ENCODE peak calls at places on chromosomes 4 and X, in seven cellular contexts. P is HepG2, S is IMR-90, O is GM12878, B is A549, W is H1, J is K562. F is an unnamed sample.

GRCh38 chr4:173807347-173807746 is 277.3 kb upstream of the HAND2 start:
- DNase-seq in W (no peak), O (no peak), B (no peak), S (no peak), J (no peak), P (no peak), F (no peak)

GRCh38 chr4:183384516-183384915 is 59.9 kb upstream of the CDKN2AIP start:
- DNase-seq in P (no peak), B (no peak), W (no peak), O (no peak), J (no peak), S (no peak), F (no peak)

GRCh38 chrX:40197071-40197470 is 99.3 kb upstream of the BCOR start:
- DNase-seq in W (no peak), J (peak; percentile 76), S (no peak), P (no peak), B (no peak), O (no peak), F (no peak)

GRCh38 chrX:1442016-1442665 is 10.6 kb downstream of the ASMTL start:
- DNase-seq in J (no peak), O (no peak), B (no peak), S (no peak), P (no peak), W (no peak), F (no peak)

GRCh38 chr4:68630371-68630770 is 40.1 kb downstream of the UGT2B15 start:
- DNase-seq in P (no peak), O (no peak), B (no peak), S (no peak), W (no peak), J (no peak), F (no peak)

GRCh38 chrX:146956760-146957159 is 142.2 kb upstream of the CXorf51A start:
- DNase-seq in S (no peak), J (no peak), B (no peak), W (no peak), O (no peak), P (no peak), F (no peak)

GRCh38 chrX:16435399-16435986 is 214.5 kb upstream of the S100G start:
- DNase-seq in O (no peak), J (no peak), W (no peak), B (no peak), P (no peak), S (no peak), F (no peak)

GRCh38 chr4:82213485-82214162 is 160.2 kb downstream of the HNRNPD start:
- DNase-seq in O (no peak), B (no peak), W (no peak), P (no peak), J (no peak), S (no peak), F (no peak)

GRCh38 chr4:186204103-186204559 is 12.8 kb downstream of the CYP4V2 start:
- DNase-seq in S (peak; percentile 85), J (peak; percentile 42), O (no peak), P (no peak), B (no peak), W (no peak), F (peak; percentile 81)

GRCh38 chr4:41102360-41103092 is 111.8 kb downstream of the APBB2 start:
- DNase-seq in B (no peak), W (no peak), S (no peak), O (no peak), P (no peak), J (no peak), F (no peak)

GRCh38 chrX:150099316-150099715 is 161.0 kb upstream of the EOLA2 start:
- DNase-seq in W (no peak), J (no peak), S (no peak), O (no peak), P (no peak), B (no peak), F (no peak)

GRCh38 chr4:80462537-80463207 is 127.1 kb downstream of the CFAP299 start:
- DNase-seq in J (no peak), W (no peak), O (peak; percentile 5), B (no peak), P (no peak), S (no peak), F (no peak)

GRCh38 chr4:186904104-186904503 is 180.4 kb upstream of the FAT1 start:
- DNase-seq in J (no peak), B (peak; percentile 51), O (no peak), W (no peak), P (peak; percentile 47), S (peak; percentile 95), F (no peak)

GRCh38 chr4:118557298-118557851 is 127.8 kb upstream of the METTL14 start:
- DNase-seq in S (peak; percentile 62), B (no peak), P (no peak), O (no peak), J (no peak), W (no peak), F (peak; percentile 18)

GRCh38 chr4:26238782-26239647 is 81.8 kb upstream of the RBPJ start:
- DNase-seq in J (no peak), W (no peak), B (no peak), O (no peak), S (peak; percentile 75), P (peak; percentile 8), F (no peak)

GRCh38 chr4:46844325-46844917 is 64.6 kb downstream of the COX7B2 start:
- DNase-seq in O (peak; percentile 4), J (peak; percentile 26), W (no peak), B (peak; percentile 0), S (peak; percentile 61), P (peak; percentile 50), F (peak; percentile 27)

GRCh38 chrX:150192846-150193245 is 170.3 kb upstream of the MAMLD1 start:
- DNase-seq in O (no peak), W (no peak), J (no peak), S (peak; percentile 66), B (no peak), P (no peak), F (no peak)

GRCh38 chr4:148444296-148445070 is 2.3 kb upstream of the NR3C2 start:
- DNase-seq in B (no peak), P (no peak), W (no peak), O (no peak), J (no peak), S (no peak), F (no peak)

GRCh38 chr4:39544580-39545315 is 17.5 kb upstream of the UGDH start:
- DNase-seq in O (no peak), W (no peak), B (no peak), J (no peak), S (peak; percentile 67), P (no peak), F (no peak)

GRCh38 chr4:48100248-48100647 is 33.8 kb downstream of the TXK start:
- DNase-seq in P (no peak), O (no peak), W (no peak), J (no peak), S (no peak), B (no peak), F (no peak)

GRCh38 chr4:28555851-28556250 is 1695.2 kb downstream of the STIM2 start:
- DNase-seq in W (no peak), P (no peak), S (peak; percentile 5), B (no peak), J (no peak), O (no peak), F (no peak)

GRCh38 chr4:187444061-187444460 is 551.5 kb upstream of the ZFP42 start:
- DNase-seq in S (peak; percentile 34), O (no peak), W (no peak), P (no peak), J (no peak), B (no peak), F (no peak)

GRCh38 chr4:53622739-53623151 is 31.5 kb upstream of the LNX1 start:
- DNase-seq in O (no peak), W (no peak), B (no peak), P (no peak), J (no peak), S (peak; percentile 89), F (no peak)

GRCh38 chrX:103805860-103806259 is 26.2 kb downstream of the RAB9B start:
- DNase-seq in S (no peak), W (no peak), P (peak; percentile 59), B (no peak), J (no peak), O (no peak), F (no peak)

GRCh38 chrX:81564851-81565250 is 362.9 kb downstream of the SH3BGRL start:
- DNase-seq in P (no peak), B (no peak), W (peak; percentile 1), J (no peak), S (no peak), O (no peak), F (no peak)

DNA sequence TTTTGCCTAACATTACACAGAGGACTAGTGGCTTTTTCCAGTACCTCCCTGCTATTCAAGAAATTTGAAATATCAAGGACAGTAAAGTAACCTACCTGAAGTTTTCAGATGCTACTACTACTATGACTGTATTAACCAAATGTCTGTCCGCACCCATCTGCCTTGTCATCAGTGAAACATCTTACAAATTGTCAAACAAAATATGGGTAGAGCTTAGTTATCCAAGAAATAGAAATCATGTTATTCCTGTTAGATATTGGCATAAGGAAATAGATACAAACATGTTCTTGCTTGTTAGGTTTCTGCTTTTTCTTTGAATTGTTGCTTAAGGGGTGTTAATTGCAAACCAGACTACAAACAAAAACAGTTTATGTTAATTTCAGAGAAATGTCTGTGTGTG is 63.9 kb downstream of the PLS3 start:
- DNase-seq in P (no peak), O (no peak), S (no peak), B (no peak), W (no peak), J (no peak), F (no peak)
- TF ChIP-seq RAD21 in P (no peak), O (no peak), S (no peak), B (no peak), W (no peak), J (no peak), F (no peak)

GRCh38 chrX:118839334-118839958 is 15.8 kb downstream of the ZCCHC12 start:
- DNase-seq in P (peak; percentile 58), B (peak; percentile 74), S (peak; percentile 6), W (peak; percentile 46), O (no peak), J (peak; percentile 78), F (peak; percentile 19)
- TF ChIP-seq POLR2A in P (peak; percentile 57), B (peak; percentile 39), S (no peak), W (peak; percentile 59), O (no peak), J (no peak), F (no peak)

GRCh38 chr4:111269439-111269838 is 646.6 kb upstream of the PITX2 start:
- DNase-seq in W (no peak), S (no peak), O (no peak), J (no peak), B (no peak), P (no peak), F (no peak)
- TF ChIP-seq RAD21 in W (no peak), S (no peak), O (no peak), J (no peak), B (no peak), P (no peak), F (no peak)

GRCh38 chrX:153333271-153333670 is 682 bp upstream of the ZNF275 start:
- DNase-seq in O (no peak), W (no peak), B (no peak), S (peak; percentile 55), J (no peak), P (no peak), F (no peak)

GRCh38 chrX:153334654-153335295 is 822 bp downstream of the ZNF275 start:
- DNase-seq in W (no peak), S (no peak), B (no peak), P (no peak), O (no peak), J (peak; percentile 30), F (no peak)

GRCh38 chrX:153336988-153337387 is 3.0 kb downstream of the ZNF275 start:
- DNase-seq in J (no peak), P (no peak), O (no peak), B (no peak), W (no peak), S (no peak), F (no peak)

GRCh38 chrX:153336128-153336894 is 2.4 kb downstream of the ZNF275 start:
- DNase-seq in S (no peak), J (no peak), O (no peak), B (no peak), W (no peak), P (no peak), F (no peak)

GRCh38 chrX:153333821-153334653 is at the start of gene ZNF275:
- DNase-seq in P (peak; percentile 29), O (no peak), S (peak; percentile 61), J (peak; percentile 95), W (no peak), B (peak; percentile 65), F (peak; percentile 21)
- TF ChIP-seq POLR2A in P (no peak), O (peak; percentile 88), S (peak; percentile 84), J (peak; percentile 54), W (no peak), B (peak; percentile 56), F (peak; percentile 38)